ENCODE peak calls at places on chromosomes 7 and 10, in four cellular contexts. Q, D, X and M are unnamed samples.

GRCh38 chr7:41641006-41641714 is 61.7 kb downstream of the INHBA start:
- DNase-seq in Q (no peak), D (no peak), X (no peak), M (no peak)

GRCh38 chr7:140679186-140679585 is 6.4 kb downstream of the ADCK2 start:
- DNase-seq in Q (no peak), D (no peak), X (no peak), M (no peak)

GRCh38 chr10:53406532-53406931 is 633.9 kb upstream of the MBL2 start:
- DNase-seq in Q (peak), D (no peak), X (no peak), M (no peak)

GRCh38 chr7:84372712-84373111 is 178.1 kb upstream of the SEMA3A start:
- DNase-seq in Q (peak), D (no peak), X (no peak), M (no peak)

GRCh38 chr7:5526190-5527037 is 102.8 kb upstream of the TNRC18 start:
- DNase-seq in Q (peak), D (peak), X (peak), M (no peak)

GRCh38 chr10:99782447-99783286 is at the start of gene ABCC2:
- DNase-seq in Q (no peak), D (peak), X (no peak), M (no peak)

GRCh38 chr7:85426487-85426960 is 239.7 kb upstream of the SEMA3D start:
- DNase-seq in Q (peak), D (no peak), X (no peak), M (peak)

GRCh38 chr10:82440775-82441174 is 565.8 kb downstream of the NRG3 start:
- DNase-seq in Q (no peak), D (no peak), X (no peak), M (no peak)

GRCh38 chr7:128530855-128531104 is 54.2 kb downstream of the METTL2B start:
- DNase-seq in Q (no peak), D (no peak), X (no peak), M (no peak)

GRCh38 chr10:66835400-66835799 is 90.4 kb upstream of the LRRTM3 start:
- DNase-seq in Q (no peak), D (no peak), X (no peak), M (no peak)

GRCh38 chr10:130993612-130994011 is 317.9 kb downstream of the TCERG1L start:
- DNase-seq in Q (no peak), D (no peak), X (no peak), M (no peak)

GRCh38 chr7:159028456-159029401 is 115.9 kb downstream of the VIPR2 start:
- DNase-seq in Q (no peak), D (no peak), X (peak), M (no peak)

GRCh38 chr10:126504051-126504760 is 115.9 kb upstream of the ADAM12 start:
- DNase-seq in Q (peak), D (peak), X (peak), M (no peak)

GRCh38 chr7:70693300-70693689 is 438.6 kb upstream of the GALNT17 start:
- DNase-seq in Q (peak), D (no peak), X (peak), M (no peak)

GRCh38 chr10:91137822-91138221 is 82.6 kb upstream of the PCGF5 start:
- DNase-seq in Q (no peak), D (no peak), X (no peak), M (no peak)

GRCh38 chr7:43296306-43296705 is 183.9 kb downstream of the HECW1 start:
- DNase-seq in Q (peak), D (no peak), X (no peak), M (no peak)

GRCh38 chr7:139825666-139826290 is 3.3 kb upstream of the TBXAS1 start:
- DNase-seq in Q (peak), D (no peak), X (no peak), M (no peak)

GRCh38 chr10:96613565-96613964 is 26.8 kb upstream of the TM9SF3 start:
- DNase-seq in Q (no peak), D (peak), X (no peak), M (no peak)

GRCh38 chr7:18352339-18353255 is 143.0 kb upstream of the HDAC9 start:
- DNase-seq in Q (peak), D (peak), X (no peak), M (no peak)

GRCh38 chr7:53238021-53238605 is 202.7 kb downstream of the POM121L12 start:
- DNase-seq in Q (no peak), D (no peak), X (no peak), M (no peak)

GRCh38 chr7:134320201-134320600 is 3.5 kb upstream of the SLC35B4 start:
- DNase-seq in Q (no peak), D (no peak), X (no peak), M (no peak)

GRCh38 chr7:16587785-16588184 is 57.8 kb downstream of the ANKMY2 start:
- DNase-seq in Q (no peak), D (no peak), X (no peak), M (no peak)

GRCh38 chr10:22764639-22765038 is 50.3 kb upstream of the PIP4K2A start:
- DNase-seq in Q (no peak), D (no peak), X (no peak), M (no peak)

GRCh38 chr7:24769863-24770262 is 12.6 kb upstream of the GSDME start:
- DNase-seq in Q (no peak), D (no peak), X (peak), M (no peak)

GRCh38 chr10:23779287-23779686 is 340.4 kb downstream of the OTUD1 start:
- DNase-seq in Q (no peak), D (no peak), X (no peak), M (no peak)

GRCh38 chr10:34303022-34303421 is 512.1 kb downstream of the PARD3 start:
- DNase-seq in Q (no peak), D (no peak), X (no peak), M (no peak)

GRCh38 chr10:123614888-123615287 is 51.3 kb upstream of the GPR26 start:
- DNase-seq in Q (peak), D (peak), X (peak), M (peak)

GRCh38 chr10:110864662-110865140 is 7.0 kb upstream of the PDCD4 start:
- DNase-seq in Q (no peak), D (peak), X (no peak), M (no peak)

GRCh38 chr7:147498081-147498480 is 1092.5 kb upstream of the C7orf33 start:
- DNase-seq in Q (no peak), D (no peak), X (no peak), M (no peak)

GRCh38 chr7:133887459-133887858 is 239.7 kb upstream of the LRGUK start:
- DNase-seq in Q (no peak), D (no peak), X (no peak), M (no peak)

GRCh38 chr7:116258734-116259133 is 48.4 kb downstream of the TES start:
- DNase-seq in Q (peak), D (peak), X (no peak), M (no peak)

GRCh38 chr7:81150951-81151361 is 232.1 kb upstream of the SEMA3C start:
- DNase-seq in Q (peak), D (no peak), X (peak), M (no peak)
- H3K27ac ChIP-seq in Q (no peak), D (no peak), X (peak), M (no peak)

GRCh38 chr7:29237483-29237882 is 42.9 kb downstream of the CHN2 start:
- DNase-seq in Q (no peak), D (no peak), X (no peak), M (no peak)
- H3K27ac ChIP-seq in Q (no peak), D (no peak), X (no peak), M (no peak)

GRCh38 chr7:1590476-1590875 is 20.6 kb upstream of the PSMG3 start:
- DNase-seq in Q (no peak), D (no peak), X (peak), M (no peak)
- H3K27ac ChIP-seq in Q (no peak), D (no peak), X (no peak), M (no peak)

DNA sequence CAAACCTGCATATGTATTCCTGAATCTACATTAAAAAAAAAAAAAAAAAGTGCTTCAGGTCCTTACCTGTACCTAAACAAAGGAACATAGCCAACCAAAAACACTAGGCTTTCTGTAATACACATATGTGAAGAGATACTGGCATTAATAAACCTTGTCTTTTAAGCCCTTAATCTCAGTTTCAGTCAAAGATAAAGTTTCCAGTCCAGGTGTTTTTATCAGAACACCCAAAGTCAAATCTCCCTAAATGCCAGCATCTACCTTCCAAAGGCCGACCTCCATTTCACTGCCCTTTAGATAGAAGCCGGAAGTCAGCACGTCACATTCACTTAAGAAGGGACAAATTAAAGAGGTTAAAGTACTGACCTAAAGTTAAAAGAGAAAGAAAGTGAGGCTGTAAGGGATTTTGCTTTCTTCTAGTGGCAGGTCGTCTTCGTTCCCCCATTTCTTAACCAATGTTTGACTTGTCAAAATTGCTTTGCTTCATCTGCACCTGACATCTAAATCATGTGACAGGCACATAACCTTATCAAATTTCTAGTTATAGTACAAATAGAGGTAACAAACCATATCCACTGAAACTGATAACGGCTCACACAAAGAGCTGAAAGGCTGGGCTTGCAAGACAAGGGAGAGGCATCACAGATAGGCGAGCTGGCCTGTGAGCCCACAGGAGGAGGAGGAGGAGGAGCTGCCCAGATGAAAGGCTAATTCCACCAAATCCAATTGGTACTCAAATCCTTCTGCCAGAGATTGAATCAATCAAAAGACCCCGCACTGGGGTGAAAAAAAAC is 80.0 kb upstream of the NEBL start:
- DNase-seq in Q (no peak), D (peak), X (no peak), M (no peak)
- H3K27ac ChIP-seq in Q (no peak), D (no peak), X (no peak), M (no peak)

DNA sequence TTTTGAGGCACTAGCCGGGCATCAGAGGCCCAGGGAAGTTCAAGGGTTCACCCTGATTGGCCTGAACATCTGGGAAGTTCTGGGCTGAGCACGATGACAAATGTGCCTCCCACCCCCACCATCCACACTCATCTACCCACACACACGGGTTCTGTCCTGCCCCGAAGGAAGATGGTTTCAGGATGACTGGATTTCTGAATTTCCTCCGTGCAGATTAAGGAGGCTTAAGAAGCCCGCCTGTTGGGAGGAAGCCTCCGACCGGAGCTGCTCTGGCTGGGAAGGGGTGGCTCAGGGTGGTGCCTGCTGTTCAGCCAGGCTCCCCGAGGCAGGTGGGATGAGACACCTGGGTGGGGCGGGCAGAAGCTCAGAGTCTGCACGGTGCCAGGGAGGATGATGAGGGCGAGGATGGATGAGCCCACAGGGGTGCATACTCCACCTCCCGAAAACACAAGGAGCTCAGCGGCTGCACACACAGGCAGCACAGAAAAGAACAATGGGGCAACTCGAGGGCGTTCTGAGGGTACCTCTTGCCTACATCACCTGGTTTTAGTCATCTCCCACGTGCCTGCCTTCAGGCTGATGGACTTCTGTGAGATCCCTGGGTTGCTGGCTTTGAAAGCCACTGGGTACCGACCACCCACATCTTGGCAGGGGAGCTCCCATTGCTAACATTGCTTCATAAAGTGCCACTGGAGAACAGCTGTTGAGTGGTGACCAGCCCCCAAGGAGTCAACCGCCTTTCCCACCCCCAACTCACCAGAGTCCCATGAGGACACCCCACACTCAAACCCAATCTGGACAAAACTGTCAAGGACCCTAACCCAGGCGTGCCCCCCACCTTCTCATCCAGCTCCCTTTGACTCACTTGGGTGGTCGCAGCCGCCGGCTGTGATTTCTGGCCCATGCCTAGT is 41.2 kb downstream of the CALML3 start:
- DNase-seq in Q (no peak), D (no peak), X (no peak), M (peak)
- H3K27ac ChIP-seq in Q (no peak), D (no peak), X (no peak), M (no peak)

GRCh38 chr10:122264442-122264841 is 6.7 kb upstream of the BTBD16 start:
- DNase-seq in Q (peak), D (peak), X (no peak), M (no peak)

GRCh38 chr10:122265896-122266295 is 5.2 kb upstream of the BTBD16 start:
- DNase-seq in Q (no peak), D (no peak), X (no peak), M (no peak)

GRCh38 chr10:122261584-122261983 is 9.5 kb upstream of the BTBD16 start:
- DNase-seq in Q (no peak), D (no peak), X (no peak), M (no peak)

GRCh38 chr10:122264931-122265330 is 6.2 kb upstream of the BTBD16 start:
- DNase-seq in Q (no peak), D (no peak), X (no peak), M (no peak)

GRCh38 chr10:122263971-122264370 is 7.1 kb upstream of the BTBD16 start:
- DNase-seq in Q (peak), D (no peak), X (no peak), M (no peak)
- H3K27ac ChIP-seq in Q (peak), D (no peak), X (no peak), M (no peak)

GRCh38 chr7:49878627-49879026 is 105.2 kb downstream of the VWC2 start:
- DNase-seq in Q (no peak), D (no peak), X (no peak), M (no peak)

GRCh38 chr7:49876202-49876601 is 102.8 kb downstream of the VWC2 start:
- DNase-seq in Q (no peak), D (no peak), X (no peak), M (no peak)

DNA sequence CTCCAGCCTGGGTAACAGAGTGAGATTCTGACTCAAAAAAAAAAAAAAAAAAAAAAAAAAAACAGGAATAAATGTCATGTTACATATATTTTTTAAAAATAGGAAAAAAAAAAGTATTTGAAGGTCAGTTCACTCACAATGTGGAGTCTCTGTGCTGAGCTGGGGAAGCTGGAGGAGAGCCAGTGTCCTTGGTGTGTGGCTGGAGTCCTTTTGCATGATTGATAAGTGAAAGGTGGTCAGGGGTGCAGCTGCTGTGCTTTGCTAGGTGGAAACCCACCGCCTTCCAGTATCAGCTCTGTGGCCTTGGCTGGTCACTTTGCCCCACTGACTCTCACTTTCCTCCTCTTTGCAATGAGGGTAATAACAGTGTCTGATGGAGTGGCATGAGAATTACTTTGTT is 101.9 kb downstream of the VWC2 start:
- DNase-seq in Q (no peak), D (no peak), X (no peak), M (no peak)
- H3K27ac ChIP-seq in Q (no peak), D (no peak), X (no peak), M (no peak)

DNA sequence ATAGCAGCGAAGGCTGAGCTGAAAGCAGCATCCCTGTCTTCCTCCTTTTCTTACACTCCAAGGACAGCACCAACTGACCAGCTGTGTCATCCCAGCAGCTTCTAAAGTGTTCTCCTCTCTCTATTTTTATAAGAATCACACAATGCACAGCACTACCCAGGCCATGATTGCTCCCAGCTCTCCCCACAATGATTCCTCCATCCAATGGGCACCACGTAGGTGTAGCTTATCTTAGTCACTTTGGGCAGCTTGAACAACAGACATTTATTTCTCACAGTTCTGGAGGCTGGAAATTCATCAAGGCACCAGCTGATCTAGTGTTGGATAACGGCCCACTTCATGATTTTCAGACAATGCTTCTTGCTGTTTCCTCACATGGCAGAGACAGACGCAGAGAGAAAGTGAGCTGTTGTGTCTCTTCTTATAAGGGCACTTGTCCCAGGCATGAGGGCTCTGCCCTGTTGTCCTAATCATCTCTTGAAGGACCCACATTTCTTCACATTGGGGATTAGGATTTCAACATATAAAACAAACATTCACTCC is 92.0 kb upstream of the CDC14C start:
- DNase-seq in Q (no peak), D (no peak), X (no peak), M (no peak)
- H3K27ac ChIP-seq in Q (no peak), D (no peak), X (no peak), M (no peak)